ENCODE peak calls at places on chromosomes 1 and 21, in nine cellular contexts. F is foreskin fibroblast, R is fibroblast of the aortic adventitia, K is cortex of kidney, L is AG08395, E is pons, Y is NCI-H774, Z is cerebellar cortex, A is NCI-H187. X is an unnamed sample.

GRCh38 chr1:150409504-150410362 is 45.8 kb downstream of the RPRD2 start:
- DNase-seq in F (no peak), R (no peak), K (no peak), L (no peak), E (no peak), Y (no peak), Z (no peak), A (no peak), X (no peak)

GRCh38 chr1:24349891-24350290 is 30.7 kb downstream of the GRHL3 start:
- DNase-seq in F (no peak), R (peak), K (no peak), L (no peak), E (no peak), Y (no peak), Z (no peak), A (no peak), X (no peak)

GRCh38 chr1:10901091-10901893 is 104.8 kb upstream of the CASZ1 start:
- DNase-seq in F (no peak), R (peak), K (no peak), L (no peak), E (no peak), Y (no peak), Z (no peak), A (no peak), X (no peak)

GRCh38 chr21:46286668-46286982 is 483 bp downstream of the YBEY start:
- DNase-seq in F (no peak), R (no peak), K (no peak), L (peak), E (peak), Y (no peak), Z (no peak), A (no peak), X (peak)

GRCh38 chr21:31283025-31283424 is 61.0 kb downstream of the TIAM1 start:
- DNase-seq in F (no peak), R (peak), K (no peak), L (no peak), E (no peak), Y (no peak), Z (no peak), A (no peak), X (no peak)

GRCh38 chr21:46295996-46296752 is 10.0 kb downstream of the YBEY start:
- DNase-seq in F (peak), R (peak), K (no peak), L (peak), E (peak), Y (peak), Z (no peak), A (no peak), X (peak)

GRCh38 chr1:155192346-155193274 is 15.1 kb downstream of the THBS3 start:
- DNase-seq in F (no peak), R (no peak), K (no peak), L (no peak), E (no peak), Y (peak), Z (no peak), A (peak), X (peak)

GRCh38 chr1:157151068-157151467 is 12.9 kb upstream of the ETV3 start:
- DNase-seq in F (no peak), R (no peak), K (no peak), L (no peak), E (no peak), Y (no peak), Z (no peak), A (no peak), X (no peak)

GRCh38 chr1:183043872-183044859 is 20.9 kb downstream of the LAMC1 start:
- DNase-seq in F (peak), R (peak), K (no peak), L (peak), E (no peak), Y (no peak), Z (peak), A (no peak), X (no peak)

GRCh38 chr1:179824265-179824664 is 53.3 kb downstream of the TOR1AIP2 start:
- DNase-seq in F (no peak), R (no peak), K (no peak), L (no peak), E (no peak), Y (no peak), Z (no peak), A (no peak), X (no peak)

GRCh38 chr1:221335161-221336101 is 406.5 kb downstream of the DUSP10 start:
- DNase-seq in F (peak), R (peak), K (no peak), L (peak), E (peak), Y (peak), Z (no peak), A (no peak), X (no peak)

GRCh38 chr1:77051406-77051805 is 167.8 kb downstream of the PIGK start:
- DNase-seq in F (no peak), R (no peak), K (no peak), L (no peak), E (no peak), Y (no peak), Z (no peak), A (no peak), X (no peak)

GRCh38 chr1:202170726-202171125 is 10.3 kb upstream of the PTPN7 start:
- DNase-seq in F (no peak), R (no peak), K (no peak), L (no peak), E (no peak), Y (peak), Z (no peak), A (peak), X (peak)

GRCh38 chr1:21297975-21298374 is 7.7 kb upstream of the ECE1 start:
- DNase-seq in F (peak), R (peak), K (no peak), L (no peak), E (no peak), Y (no peak), Z (no peak), A (no peak), X (no peak)

GRCh38 chr21:43031121-43031624 is 44.5 kb downstream of the CBS start:
- DNase-seq in F (no peak), R (no peak), K (no peak), L (no peak), E (no peak), Y (no peak), Z (no peak), A (no peak), X (no peak)

GRCh38 chr1:212588137-212588510 is 20.4 kb upstream of the ATF3 start:
- DNase-seq in F (no peak), R (no peak), K (no peak), L (no peak), E (no peak), Y (no peak), Z (no peak), A (no peak), X (no peak)

GRCh38 chr1:228459091-228459993 is 27.8 kb upstream of the RNF187 start:
- DNase-seq in F (peak), R (peak), K (no peak), L (peak), E (peak), Y (peak), Z (peak), A (peak), X (no peak)

GRCh38 chr1:20625176-20626097 is 7.8 kb upstream of the PINK1 start:
- DNase-seq in F (no peak), R (no peak), K (no peak), L (no peak), E (no peak), Y (no peak), Z (no peak), A (no peak), X (no peak)

GRCh38 chr1:203117611-203118575 is 9.6 kb upstream of the ADORA1 start:
- DNase-seq in F (peak), R (peak), K (no peak), L (peak), E (no peak), Y (peak), Z (peak), A (peak), X (no peak)

GRCh38 chr21:33780631-33781030 is 135.0 kb downstream of the ATP5PO start:
- DNase-seq in F (no peak), R (peak), K (no peak), L (peak), E (no peak), Y (no peak), Z (no peak), A (no peak), X (no peak)

GRCh38 chr1:78301141-78301540 is 189.6 kb upstream of the PTGFR start:
- DNase-seq in F (peak), R (no peak), K (no peak), L (no peak), E (no peak), Y (no peak), Z (no peak), A (no peak), X (no peak)

GRCh38 chr1:233193741-233194140 is 101.8 kb downstream of the PCNX2 start:
- DNase-seq in F (no peak), R (no peak), K (no peak), L (no peak), E (no peak), Y (no peak), Z (no peak), A (no peak), X (no peak)

X was measured in GF-D8.